ENCODE peak calls at places on chromosome 11, in seven cellular contexts. One of them, this sample, is unnamed.

GRCh38 chr11:41377709-41378394 is 81.6 kb downstream of the LRRC4C start:
- DNase-seq in brain microvascular endothelial cell: no peak
- DNase-seq in heart right ventricle: no peak
- DNase-seq in fibroblast of lung: no peak
- DNase-seq in CD4-positive, alpha-beta T cell: no peak
- DNase-seq in astrocyte of the spinal cord: no peak
- DNase-seq in mesothelial cell of epicardium: no peak
- DNase-seq in this sample: no peak

GRCh38 chr11:116813170-116813569 is 9.9 kb downstream of the APOA4 start:
- DNase-seq in brain microvascular endothelial cell: no peak
- DNase-seq in heart right ventricle: no peak
- DNase-seq in fibroblast of lung: no peak
- DNase-seq in CD4-positive, alpha-beta T cell: no peak
- DNase-seq in astrocyte of the spinal cord: no peak
- DNase-seq in mesothelial cell of epicardium: no peak
- DNase-seq in this sample: no peak

GRCh38 chr11:117410861-117411725 is 83.4 kb downstream of the CEP164 start:
- DNase-seq in brain microvascular endothelial cell: no peak
- DNase-seq in heart right ventricle: no peak
- DNase-seq in fibroblast of lung: no peak
- DNase-seq in CD4-positive, alpha-beta T cell: no peak
- DNase-seq in astrocyte of the spinal cord: no peak
- DNase-seq in mesothelial cell of epicardium: no peak
- DNase-seq in this sample: no peak

GRCh38 chr11:46692450-46692849 is 8.0 kb downstream of the ARHGAP1 start:
- DNase-seq in brain microvascular endothelial cell: no peak
- DNase-seq in heart right ventricle: no peak
- DNase-seq in fibroblast of lung: no peak
- DNase-seq in CD4-positive, alpha-beta T cell: no peak
- DNase-seq in astrocyte of the spinal cord: no peak
- DNase-seq in mesothelial cell of epicardium: no peak
- DNase-seq in this sample: no peak

GRCh38 chr11:102704841-102705240 is 728 bp downstream of the MMP27 start:
- DNase-seq in brain microvascular endothelial cell: no peak
- DNase-seq in heart right ventricle: no peak
- DNase-seq in fibroblast of lung: no peak
- DNase-seq in CD4-positive, alpha-beta T cell: no peak
- DNase-seq in astrocyte of the spinal cord: no peak
- DNase-seq in mesothelial cell of epicardium: no peak
- DNase-seq in this sample: no peak

GRCh38 chr11:72703281-72704008 is 29.2 kb upstream of the PDE2A start:
- DNase-seq in brain microvascular endothelial cell: peak; percentile 43
- DNase-seq in heart right ventricle: peak; percentile 69
- DNase-seq in fibroblast of lung: peak; percentile 83
- DNase-seq in CD4-positive, alpha-beta T cell: no peak
- DNase-seq in astrocyte of the spinal cord: peak; percentile 58
- DNase-seq in mesothelial cell of epicardium: peak; percentile 49
- DNase-seq in this sample: no peak

GRCh38 chr11:32312865-32313403 is 122.4 kb downstream of the WT1 start:
- DNase-seq in brain microvascular endothelial cell: peak; percentile 57
- DNase-seq in heart right ventricle: no peak
- DNase-seq in fibroblast of lung: peak; percentile 76
- DNase-seq in CD4-positive, alpha-beta T cell: no peak
- DNase-seq in astrocyte of the spinal cord: peak; percentile 50
- DNase-seq in mesothelial cell of epicardium: no peak
- DNase-seq in this sample: peak; percentile 83

GRCh38 chr11:73521621-73522020 is 76.3 kb downstream of the FAM168A start:
- DNase-seq in brain microvascular endothelial cell: peak; percentile 22
- DNase-seq in heart right ventricle: no peak
- DNase-seq in fibroblast of lung: no peak
- DNase-seq in CD4-positive, alpha-beta T cell: no peak
- DNase-seq in astrocyte of the spinal cord: peak; percentile 60
- DNase-seq in mesothelial cell of epicardium: no peak
- DNase-seq in this sample: peak; percentile 7

GRCh38 chr11:95821640-95822039 is 31.3 kb downstream of the CEP57 start:
- DNase-seq in brain microvascular endothelial cell: no peak
- DNase-seq in heart right ventricle: no peak
- DNase-seq in fibroblast of lung: peak; percentile 57
- DNase-seq in CD4-positive, alpha-beta T cell: no peak
- DNase-seq in astrocyte of the spinal cord: peak; percentile 56
- DNase-seq in mesothelial cell of epicardium: no peak
- DNase-seq in this sample: no peak

GRCh38 chr11:128688031-128688713 is 5.7 kb upstream of the FLI1 start:
- DNase-seq in brain microvascular endothelial cell: no peak
- DNase-seq in heart right ventricle: no peak
- DNase-seq in fibroblast of lung: no peak
- DNase-seq in CD4-positive, alpha-beta T cell: no peak
- DNase-seq in astrocyte of the spinal cord: no peak
- DNase-seq in mesothelial cell of epicardium: no peak
- DNase-seq in this sample: no peak

GRCh38 chr11:120339394-120339890 is 3.2 kb downstream of the ARHGEF12 start:
- DNase-seq in brain microvascular endothelial cell: no peak
- DNase-seq in heart right ventricle: peak; percentile 23
- DNase-seq in fibroblast of lung: peak; percentile 54
- DNase-seq in CD4-positive, alpha-beta T cell: no peak
- DNase-seq in astrocyte of the spinal cord: peak; percentile 52
- DNase-seq in mesothelial cell of epicardium: no peak
- DNase-seq in this sample: no peak

GRCh38 chr11:118521892-118522311 is 5.4 kb upstream of the TTC36 start:
- DNase-seq in brain microvascular endothelial cell: no peak
- DNase-seq in heart right ventricle: no peak
- DNase-seq in fibroblast of lung: no peak
- DNase-seq in CD4-positive, alpha-beta T cell: no peak
- DNase-seq in astrocyte of the spinal cord: no peak
- DNase-seq in mesothelial cell of epicardium: no peak
- DNase-seq in this sample: no peak

GRCh38 chr11:118524356-118524755 is 2.9 kb upstream of the TTC36 start:
- DNase-seq in brain microvascular endothelial cell: no peak
- DNase-seq in heart right ventricle: no peak
- DNase-seq in fibroblast of lung: no peak
- DNase-seq in CD4-positive, alpha-beta T cell: no peak
- DNase-seq in astrocyte of the spinal cord: no peak
- DNase-seq in mesothelial cell of epicardium: no peak
- DNase-seq in this sample: no peak

GRCh38 chr11:118524757-118525465 is 2.4 kb upstream of the TTC36 start:
- DNase-seq in brain microvascular endothelial cell: no peak
- DNase-seq in heart right ventricle: no peak
- DNase-seq in fibroblast of lung: no peak
- DNase-seq in CD4-positive, alpha-beta T cell: no peak
- DNase-seq in astrocyte of the spinal cord: no peak
- DNase-seq in mesothelial cell of epicardium: no peak
- DNase-seq in this sample: no peak

GRCh38 chr11:118519549-118519948 is 7.7 kb upstream of the TTC36 start:
- DNase-seq in brain microvascular endothelial cell: no peak
- DNase-seq in heart right ventricle: no peak
- DNase-seq in fibroblast of lung: no peak
- DNase-seq in CD4-positive, alpha-beta T cell: no peak
- DNase-seq in astrocyte of the spinal cord: no peak
- DNase-seq in mesothelial cell of epicardium: no peak
- DNase-seq in this sample: no peak

GRCh38 chr11:118522571-118523072 is 4.7 kb upstream of the TTC36 start:
- DNase-seq in brain microvascular endothelial cell: peak; percentile 14
- DNase-seq in heart right ventricle: no peak
- DNase-seq in fibroblast of lung: peak; percentile 28
- DNase-seq in CD4-positive, alpha-beta T cell: no peak
- DNase-seq in astrocyte of the spinal cord: peak; percentile 27
- DNase-seq in mesothelial cell of epicardium: no peak
- DNase-seq in this sample: peak; percentile 29
- TF ChIP-seq CTCF in brain microvascular endothelial cell: peak; percentile 73
- TF ChIP-seq CTCF in heart right ventricle: peak; percentile 31
- TF ChIP-seq CTCF in fibroblast of lung: peak; percentile 41
- TF ChIP-seq CTCF in CD4-positive, alpha-beta T cell: no peak
- TF ChIP-seq CTCF in astrocyte of the spinal cord: peak; percentile 60
- TF ChIP-seq CTCF in mesothelial cell of epicardium: no peak
- TF ChIP-seq CTCF in this sample: peak; percentile 30

GRCh38 chr11:89626366-89626765 is 83.7 kb upstream of the TRIM77 start:
- DNase-seq in brain microvascular endothelial cell: no peak
- DNase-seq in heart right ventricle: no peak
- DNase-seq in fibroblast of lung: no peak
- DNase-seq in CD4-positive, alpha-beta T cell: no peak
- DNase-seq in astrocyte of the spinal cord: no peak
- DNase-seq in mesothelial cell of epicardium: no peak
- DNase-seq in this sample: no peak

GRCh38 chr11:89625171-89625570 is 84.9 kb upstream of the TRIM77 start:
- DNase-seq in brain microvascular endothelial cell: no peak
- DNase-seq in heart right ventricle: no peak
- DNase-seq in fibroblast of lung: no peak
- DNase-seq in CD4-positive, alpha-beta T cell: no peak
- DNase-seq in astrocyte of the spinal cord: no peak
- DNase-seq in mesothelial cell of epicardium: no peak
- DNase-seq in this sample: no peak
- TF ChIP-seq CTCF in brain microvascular endothelial cell: peak; percentile 42
- TF ChIP-seq CTCF in heart right ventricle: no peak
- TF ChIP-seq CTCF in fibroblast of lung: no peak
- TF ChIP-seq CTCF in CD4-positive, alpha-beta T cell: no peak
- TF ChIP-seq CTCF in astrocyte of the spinal cord: peak; percentile 38
- TF ChIP-seq CTCF in mesothelial cell of epicardium: no peak
- TF ChIP-seq CTCF in this sample: no peak

GRCh38 chr11:63761870-63762661 is 6.5 kb downstream of the ZFTA start:
- DNase-seq in brain microvascular endothelial cell: no peak
- DNase-seq in heart right ventricle: peak; percentile 35
- DNase-seq in fibroblast of lung: peak; percentile 13
- DNase-seq in CD4-positive, alpha-beta T cell: no peak
- DNase-seq in astrocyte of the spinal cord: no peak
- DNase-seq in mesothelial cell of epicardium: no peak
- DNase-seq in this sample: no peak

GRCh38 chr11:63763506-63764200 is 4.9 kb downstream of the ZFTA start:
- DNase-seq in brain microvascular endothelial cell: no peak
- DNase-seq in heart right ventricle: peak; percentile 37
- DNase-seq in fibroblast of lung: peak; percentile 18
- DNase-seq in CD4-positive, alpha-beta T cell: no peak
- DNase-seq in astrocyte of the spinal cord: peak; percentile 20
- DNase-seq in mesothelial cell of epicardium: peak; percentile 55
- DNase-seq in this sample: no peak

GRCh38 chr11:63762662-63763505 is 5.7 kb downstream of the ZFTA start:
- DNase-seq in brain microvascular endothelial cell: no peak
- DNase-seq in heart right ventricle: peak; percentile 52
- DNase-seq in fibroblast of lung: peak; percentile 73
- DNase-seq in CD4-positive, alpha-beta T cell: no peak
- DNase-seq in astrocyte of the spinal cord: peak; percentile 56
- DNase-seq in mesothelial cell of epicardium: peak; percentile 55
- DNase-seq in this sample: no peak

GRCh38 chr11:63761173-63761572 is 7.4 kb downstream of the ZFTA start:
- DNase-seq in brain microvascular endothelial cell: no peak
- DNase-seq in heart right ventricle: no peak
- DNase-seq in fibroblast of lung: no peak
- DNase-seq in CD4-positive, alpha-beta T cell: no peak
- DNase-seq in astrocyte of the spinal cord: no peak
- DNase-seq in mesothelial cell of epicardium: no peak
- DNase-seq in this sample: no peak

GRCh38 chr11:63760487-63761079 is 8.0 kb downstream of the ZFTA start:
- DNase-seq in brain microvascular endothelial cell: no peak
- DNase-seq in heart right ventricle: no peak
- DNase-seq in fibroblast of lung: no peak
- DNase-seq in CD4-positive, alpha-beta T cell: no peak
- DNase-seq in astrocyte of the spinal cord: no peak
- DNase-seq in mesothelial cell of epicardium: no peak
- DNase-seq in this sample: no peak
- TF ChIP-seq CTCF in brain microvascular endothelial cell: no peak
- TF ChIP-seq CTCF in heart right ventricle: no peak
- TF ChIP-seq CTCF in fibroblast of lung: no peak
- TF ChIP-seq CTCF in CD4-positive, alpha-beta T cell: no peak
- TF ChIP-seq CTCF in astrocyte of the spinal cord: no peak
- TF ChIP-seq CTCF in mesothelial cell of epicardium: no peak
- TF ChIP-seq CTCF in this sample: no peak

DNA sequence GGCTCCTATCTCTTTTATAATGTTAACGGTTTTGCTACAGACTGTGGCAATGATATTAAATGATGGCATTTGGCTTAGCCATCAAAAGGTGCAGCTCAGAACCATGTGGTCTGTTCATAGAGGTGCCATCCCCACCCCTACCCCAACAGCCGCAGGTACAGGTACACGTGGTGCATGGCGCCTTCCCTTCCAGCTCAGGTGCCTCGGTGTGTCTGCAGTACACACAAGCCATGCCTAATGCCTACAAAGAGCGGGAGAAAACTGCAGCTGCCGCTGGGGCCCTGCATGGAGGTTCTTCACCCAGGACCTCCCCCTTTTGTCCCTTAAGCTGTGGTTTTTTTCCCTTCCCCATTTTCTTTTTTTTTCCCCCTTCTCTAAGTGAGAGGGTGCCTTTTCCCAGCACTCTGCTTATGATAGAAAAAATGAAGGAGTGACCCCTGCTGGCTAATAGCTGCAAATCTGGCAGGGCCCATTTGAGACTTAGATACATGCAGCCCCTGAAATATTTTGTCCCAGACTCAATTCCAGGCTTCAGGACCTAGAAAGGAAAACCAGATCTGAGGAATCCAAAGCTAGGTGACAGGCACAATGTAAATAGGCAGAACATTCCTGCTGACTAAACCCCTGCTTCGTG is 6.5 kb downstream of the OR52M1 start:
- DNase-seq in brain microvascular endothelial cell: peak; percentile 4
- DNase-seq in heart right ventricle: no peak
- DNase-seq in fibroblast of lung: no peak
- DNase-seq in CD4-positive, alpha-beta T cell: no peak
- DNase-seq in astrocyte of the spinal cord: no peak
- DNase-seq in mesothelial cell of epicardium: no peak
- DNase-seq in this sample: peak; percentile 25
- TF ChIP-seq CTCF in brain microvascular endothelial cell: peak; percentile 28
- TF ChIP-seq CTCF in heart right ventricle: no peak
- TF ChIP-seq CTCF in fibroblast of lung: peak; percentile 43
- TF ChIP-seq CTCF in CD4-positive, alpha-beta T cell: no peak
- TF ChIP-seq CTCF in astrocyte of the spinal cord: no peak
- TF ChIP-seq CTCF in mesothelial cell of epicardium: no peak
- TF ChIP-seq CTCF in this sample: peak; percentile 31

GRCh38 chr11:1520987-1521349 is 34.4 kb upstream of the MOB2 start:
- DNase-seq in brain microvascular endothelial cell: no peak
- DNase-seq in heart right ventricle: no peak
- DNase-seq in fibroblast of lung: no peak
- DNase-seq in CD4-positive, alpha-beta T cell: no peak
- DNase-seq in astrocyte of the spinal cord: no peak
- DNase-seq in mesothelial cell of epicardium: no peak
- DNase-seq in this sample: no peak
- TF ChIP-seq CTCF in brain microvascular endothelial cell: peak; percentile 2
- TF ChIP-seq CTCF in heart right ventricle: no peak
- TF ChIP-seq CTCF in fibroblast of lung: no peak
- TF ChIP-seq CTCF in CD4-positive, alpha-beta T cell: no peak
- TF ChIP-seq CTCF in astrocyte of the spinal cord: peak; percentile 5
- TF ChIP-seq CTCF in mesothelial cell of epicardium: no peak
- TF ChIP-seq CTCF in this sample: no peak